ENCODE peak calls at places on chromosomes 2 and 18, in four cellular contexts. Y is activated CD8-positive, alpha-beta memory T cell treated with anti-CD3 and anti-CD28 coated beads, Interleukin-2, amount 50 U/mL, for 48 hours; A is keratinocyte; Z is AG04450. F is an unnamed sample.

GRCh38 chr2:86764661-86765307 is 25.9 kb downstream of the CD8A start:
- DNase-seq in Z (peak; percentile 15), A (peak; percentile 4), Y (no peak), F (peak; percentile 12)

GRCh38 chr2:21220930-21221329 is 97.2 kb downstream of the TDRD15 start:
- DNase-seq in A (peak; percentile 15), Y (no peak), Z (no peak), F (no peak)

GRCh38 chr2:23636412-23636811 is 251.4 kb downstream of the KLHL29 start:
- DNase-seq in Y (no peak), A (no peak), Z (no peak), F (no peak)

GRCh38 chr2:188668017-188668663 is 306.0 kb upstream of the COL3A1 start:
- DNase-seq in A (no peak), Z (peak; percentile 81), Y (no peak), F (no peak)

GRCh38 chr2:143553261-143553660 is 424.0 kb downstream of the ARHGAP15 start:
- DNase-seq in A (no peak), Z (no peak), Y (no peak), F (no peak)

GRCh38 chr18:70221156-70221910 is 15.8 kb upstream of the RTTN start:
- DNase-seq in Y (no peak), Z (no peak), A (no peak), F (no peak)

GRCh38 chr18:36402765-36403396 is 105.4 kb downstream of the FHOD3 start:
- DNase-seq in Z (peak; percentile 30), Y (no peak), A (no peak), F (no peak)

GRCh38 chr18:28766027-28766426 is 589.1 kb upstream of the CDH2 start:
- DNase-seq in Y (no peak), A (no peak), Z (no peak), F (no peak)

GRCh38 chr18:21341141-21341540 is 99.1 kb downstream of the GREB1L start:
- DNase-seq in A (no peak), Z (no peak), Y (no peak), F (no peak)

GRCh38 chr2:39411186-39411944 is 25.7 kb downstream of the MAP4K3 start:
- DNase-seq in Z (peak; percentile 81), Y (no peak), A (peak; percentile 33), F (peak; percentile 42)

GRCh38 chr2:36404312-36404711 is 48.7 kb downstream of the CRIM1 start:
- DNase-seq in Z (no peak), Y (no peak), A (no peak), F (no peak)

GRCh38 chr18:21513292-21513691 is 87.2 kb downstream of the ESCO1 start:
- DNase-seq in A (no peak), Z (no peak), Y (no peak), F (no peak)

GRCh38 chr2:133598769-133599168 is 30.5 kb upstream of the NCKAP5 start:
- DNase-seq in Z (no peak), Y (no peak), A (no peak), F (no peak)

GRCh38 chr2:162967826-162968225 is 129.3 kb upstream of the KCNH7 start:
- DNase-seq in Z (no peak), A (no peak), Y (no peak), F (no peak)

GRCh38 chr2:222655406-222655747 is 515 bp downstream of the FARSB start:
- DNase-seq in Z (no peak), Y (no peak), A (no peak), F (no peak)

GRCh38 chr2:12534646-12535263 is 182.0 kb upstream of the TRIB2 start:
- DNase-seq in Z (peak; percentile 87), A (peak; percentile 63), Y (no peak), F (peak; percentile 90)

GRCh38 chr2:190987116-190987515 is 26.9 kb downstream of the STAT1 start:
- DNase-seq in Y (no peak), A (no peak), Z (no peak), F (no peak)

GRCh38 chr2:121890041-121890440 is 134.6 kb downstream of the TSN start:
- DNase-seq in Z (no peak), Y (no peak), A (no peak), F (no peak)

GRCh38 chr2:227939271-227940027 is 68.0 kb downstream of the DAW1 start:
- DNase-seq in A (no peak), Z (no peak), Y (no peak), F (peak; percentile 14)

GRCh38 chr18:5309888-5310470 is 14.5 kb upstream of the ZBTB14 start:
- DNase-seq in A (no peak), Y (no peak), Z (no peak), F (no peak)

GRCh38 chr18:77061291-77061945 is 71.2 kb downstream of the MBP start:
- DNase-seq in Z (peak; percentile 33), Y (peak; percentile 44), A (no peak), F (no peak)

GRCh38 chr2:189144700-189145211 is 34.8 kb downstream of the COL5A2 start:
- DNase-seq in A (no peak), Y (no peak), Z (no peak), F (no peak)

GRCh38 chr2:73268831-73269685 is 15.2 kb downstream of the FBXO41 start:
- DNase-seq in Z (no peak), A (no peak), Y (peak; percentile 80), F (no peak)

GRCh38 chr2:136424112-136424511 is 306.2 kb upstream of the CXCR4 start:
- DNase-seq in Y (no peak), Z (no peak), A (no peak), F (no peak)

GRCh38 chr2:159612255-159612901 is 4.0 kb downstream of the BAZ2B start:
- DNase-seq in Z (no peak), Y (no peak), A (no peak), F (no peak)

F was measured in HFF-Myc.